ENCODE peak calls at places on chromosomes 7 and 10, in five cellular contexts. M is HepG2, V is K562, Q is upper lobe of left lung, P is GM12878. H is an unnamed sample.

GRCh38 chr10:6313107-6313895 is 110.6 kb downstream of the PFKFB3 start:
- ATAC-seq in M (no peak), V (no peak), Q (no peak), P (peak; percentile 22), H (no peak)

GRCh38 chr7:156127166-156128134 is 315.2 kb upstream of the SHH start:
- ATAC-seq in M (no peak), V (no peak), Q (no peak), P (no peak), H (no peak)

GRCh38 chr10:105398202-105398601 is 757.1 kb downstream of the SORCS3 start:
- ATAC-seq in M (no peak), V (no peak), Q (no peak), P (no peak), H (no peak)

GRCh38 chr10:4241724-4242345 is 456.8 kb upstream of the KLF6 start:
- ATAC-seq in M (no peak), V (no peak), Q (peak; percentile 87), P (no peak), H (peak; percentile 76)

GRCh38 chr7:76047305-76047810 is 442 bp downstream of the STYXL1 start:
- ATAC-seq in M (peak; percentile 2), V (peak; percentile 0), Q (peak; percentile 7), P (peak; percentile 17), H (no peak)

GRCh38 chr10:25501912-25502311 is 327.1 kb downstream of the GPR158 start:
- ATAC-seq in M (no peak), V (no peak), Q (no peak), P (no peak), H (no peak)

GRCh38 chr7:13912740-13913320 is 76.6 kb downstream of the ETV1 start:
- ATAC-seq in M (no peak), V (no peak), Q (no peak), P (no peak), H (no peak)

GRCh38 chr7:121337398-121337797 is 8.6 kb downstream of the WNT16 start:
- ATAC-seq in M (peak; percentile 55), V (peak; percentile 89), Q (no peak), P (peak; percentile 78), H (no peak)

GRCh38 chr10:4676566-4676965 is 149.4 kb upstream of the AKR1E2 start:
- ATAC-seq in M (no peak), V (no peak), Q (no peak), P (no peak), H (no peak)

GRCh38 chr7:29290829-29291228 is 96.3 kb downstream of the CHN2 start:
- ATAC-seq in M (no peak), V (no peak), Q (no peak), P (no peak), H (no peak)

GRCh38 chr10:97279121-97279815 is 13.2 kb downstream of the ARHGAP19 start:
- ATAC-seq in M (peak; percentile 81), V (peak; percentile 64), Q (no peak), P (no peak), H (no peak)

GRCh38 chr7:109101332-109101731 is 531.7 kb downstream of the DNAJB9 start:
- ATAC-seq in M (no peak), V (no peak), Q (no peak), P (no peak), H (no peak)

GRCh38 chr7:2072042-2072441 is 160.7 kb downstream of the MAD1L1 start:
- ATAC-seq in M (no peak), V (no peak), Q (no peak), P (peak; percentile 89), H (no peak)

GRCh38 chr7:148735141-148735540 is 36.4 kb downstream of the CUL1 start:
- ATAC-seq in M (no peak), V (no peak), Q (no peak), P (no peak), H (no peak)

GRCh38 chr7:140026935-140027334 is 35.8 kb downstream of the PARP12 start:
- ATAC-seq in M (no peak), V (no peak), Q (no peak), P (no peak), H (no peak)

GRCh38 chr10:60654813-60655464 is 123.3 kb upstream of the CDK1 start:
- ATAC-seq in M (no peak), V (peak; percentile 38), Q (no peak), P (no peak), H (no peak)

GRCh38 chr10:98916751-98917150 is 318.9 kb downstream of the HPSE2 start:
- ATAC-seq in M (no peak), V (peak; percentile 69), Q (no peak), P (no peak), H (no peak)

GRCh38 chr10:72952189-72952900 is 2.3 kb downstream of the PLA2G12B start:
- ATAC-seq in M (peak; percentile 4), V (no peak), Q (no peak), P (no peak), H (no peak)

GRCh38 chr10:92239185-92239599 is 51.7 kb downstream of the CPEB3 start:
- ATAC-seq in M (peak; percentile 16), V (no peak), Q (no peak), P (no peak), H (peak; percentile 0)

GRCh38 chr7:131602994-131603372 is 46.6 kb upstream of the PODXL start:
- ATAC-seq in M (no peak), V (peak; percentile 40), Q (no peak), P (no peak), H (no peak)

GRCh38 chr7:33719059-33719581 is 186.2 kb upstream of the BMPER start:
- ATAC-seq in M (no peak), V (no peak), Q (peak; percentile 66), P (no peak), H (peak; percentile 63)

GRCh38 chr10:100370561-100370975 is 23.5 kb downstream of the SCD start:
- ATAC-seq in M (peak; percentile 25), V (peak; percentile 4), Q (peak; percentile 61), P (peak; percentile 2), H (peak; percentile 26)

GRCh38 chr10:100372415-100373297 is 25.6 kb downstream of the SCD start:
- ATAC-seq in M (peak; percentile 21), V (peak; percentile 1), Q (no peak), P (no peak), H (no peak)

GRCh38 chr10:100370976-100371706 is 24.1 kb downstream of the SCD start:
- ATAC-seq in M (peak; percentile 77), V (peak; percentile 75), Q (peak; percentile 70), P (peak; percentile 15), H (peak; percentile 35)

GRCh38 chr10:100374137-100374655 is 27.2 kb downstream of the SCD start:
- ATAC-seq in M (peak; percentile 12), V (no peak), Q (no peak), P (no peak), H (no peak)

DNA sequence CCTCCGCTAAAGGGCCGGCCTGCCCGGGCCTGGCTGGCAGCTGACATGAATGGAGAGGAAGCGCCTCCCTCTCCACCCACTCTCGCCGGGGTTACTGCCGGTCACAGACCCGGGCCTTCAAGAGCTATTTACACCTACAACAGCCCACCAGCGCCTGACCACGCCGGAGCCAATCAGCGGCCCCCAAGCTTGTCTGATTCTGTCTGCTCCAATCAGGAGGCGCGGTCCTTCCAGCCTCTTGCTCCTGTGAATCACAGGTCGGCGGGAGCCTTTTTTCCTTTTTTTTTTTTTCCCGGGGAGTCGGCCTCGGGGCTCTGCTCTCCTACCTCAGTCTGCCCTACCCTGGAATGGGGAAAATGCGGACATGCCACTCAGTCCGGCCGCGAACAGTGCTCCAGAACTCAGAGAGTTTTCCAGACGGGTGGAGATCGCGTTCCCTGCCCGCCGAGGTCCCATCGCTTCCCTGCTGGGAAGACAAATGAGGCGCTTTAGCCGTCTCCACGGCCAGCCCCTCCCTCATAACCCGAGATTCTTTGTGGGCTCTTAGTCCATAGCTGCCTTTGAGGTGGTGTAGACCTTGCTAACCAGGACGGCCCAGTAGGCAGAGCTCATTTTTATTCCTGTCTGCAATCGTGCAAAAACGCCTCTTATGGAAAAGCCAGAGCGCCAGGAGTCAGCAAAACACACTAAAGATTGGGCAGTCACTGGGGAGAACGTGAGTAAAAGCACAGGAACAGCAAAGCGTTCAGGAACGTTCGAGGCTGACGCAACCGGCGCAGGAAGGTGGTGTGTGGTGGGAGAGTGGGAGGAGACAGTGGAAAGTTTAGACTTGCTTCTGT is 26.5 kb downstream of the SCD start:
- ATAC-seq in M (peak; percentile 88), V (peak; percentile 88), Q (peak; percentile 96), P (peak; percentile 95), H (peak; percentile 96)
- TF ChIP-seq EP300 in M (peak; percentile 85), V (peak; percentile 85), Q (no peak), P (no peak), H (no peak)

GRCh38 chr7:45036801-45037200 is 36.8 kb downstream of the CCM2 start:
- ATAC-seq in M (no peak), V (no peak), Q (no peak), P (no peak), H (no peak)

GRCh38 chr7:45035909-45036308 is 35.9 kb downstream of the CCM2 start:
- ATAC-seq in M (peak; percentile 42), V (no peak), Q (no peak), P (no peak), H (no peak)

GRCh38 chr7:45037876-45038275 is 37.9 kb downstream of the CCM2 start:
- ATAC-seq in M (no peak), V (no peak), Q (no peak), P (no peak), H (no peak)

GRCh38 chr7:45036317-45036716 is 36.3 kb downstream of the CCM2 start:
- ATAC-seq in M (peak; percentile 91), V (no peak), Q (no peak), P (no peak), H (no peak)

DNA sequence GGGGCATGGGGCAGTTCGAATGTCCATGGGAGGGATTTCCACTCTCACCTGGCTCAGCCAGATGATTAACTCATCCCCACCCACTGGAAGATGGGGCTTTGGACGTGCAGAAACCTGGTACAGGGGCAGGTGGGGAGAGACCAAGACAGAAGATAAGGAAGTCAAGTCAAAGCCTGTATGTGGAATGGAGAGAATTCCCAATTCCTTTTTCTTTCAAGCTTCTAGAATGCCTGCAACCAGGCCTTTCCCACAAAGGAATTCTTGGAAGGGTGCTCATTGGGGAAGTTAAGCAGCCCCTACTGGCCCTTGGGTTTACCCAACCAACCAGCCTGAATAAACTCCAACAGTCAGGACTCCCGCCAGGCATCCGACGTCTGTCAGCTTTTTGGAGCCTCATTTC is 39.1 kb downstream of the CCM2 start:
- ATAC-seq in M (no peak), V (no peak), Q (no peak), P (no peak), H (no peak)
- H3K36me3 ChIP-seq in M (no peaks in the 10 kb centered on the region), V (peaks cover 54% of the 10 kb centered on the region), Q (peaks cover 12% of the 10 kb centered on the region), P (peaks cover 24% of the 10 kb centered on the region), H (peaks cover 59% of the 10 kb centered on the region)

DNA sequence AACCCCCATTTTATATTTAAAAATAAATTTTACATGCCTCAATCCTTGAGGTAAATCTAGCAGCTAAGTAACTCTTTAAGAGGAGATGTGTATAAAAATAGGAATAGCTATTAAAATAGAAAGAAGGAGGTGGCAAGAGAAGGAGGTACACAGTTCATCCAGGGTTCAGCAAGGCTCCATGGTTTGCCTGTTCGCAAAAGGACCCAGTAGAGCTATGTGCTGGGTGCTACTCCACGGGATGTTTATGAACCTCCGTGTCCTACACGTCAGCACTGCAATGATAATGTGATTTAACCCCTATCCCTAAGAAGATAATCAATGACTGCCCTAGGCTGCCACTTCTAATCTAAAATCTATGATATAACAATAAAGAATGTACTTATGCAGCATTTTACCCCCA is 926 bp upstream of the DENND11 start:
- ATAC-seq in M (no peak), V (no peak), Q (no peak), P (no peak), H (no peak)
- TF ChIP-seq EP300 in M (no peak), V (no peak), Q (no peak), P (no peak), H (no peak)

DNA sequence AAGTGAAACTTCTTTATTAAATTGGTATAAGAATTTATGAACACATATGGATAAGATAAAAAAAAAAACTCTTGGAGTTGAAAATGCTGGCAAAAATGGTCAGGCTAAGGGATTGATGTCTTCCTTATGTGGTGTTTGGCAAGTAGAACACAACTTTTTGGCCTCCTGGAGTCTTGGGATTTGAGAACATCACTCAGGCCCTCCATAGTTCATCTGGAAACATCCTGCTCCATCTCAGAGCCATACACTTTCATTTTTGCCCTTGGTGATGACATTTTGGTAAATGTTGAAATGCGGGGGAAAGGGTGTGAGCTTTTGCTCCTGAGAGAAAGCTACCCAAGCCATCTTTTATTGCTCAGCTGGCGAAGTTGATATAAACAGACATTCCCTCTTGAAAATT is 27.5 kb upstream of the BTBD16 start:
- ATAC-seq in M (no peak), V (no peak), Q (peak; percentile 40), P (no peak), H (peak; percentile 59)
- H3K36me3 ChIP-seq in M (peaks cover 11% of the 10 kb centered on the region), V (no peaks in the 10 kb centered on the region), Q (peaks cover 60% of the 10 kb centered on the region), P (no peaks in the 10 kb centered on the region), H (no peaks in the 10 kb centered on the region)

H was measured in gastroesophageal sphincter.